ENCODE peak calls at places on chromosome 10, in four cellular contexts. T is renal cortical epithelial cell, Q is H7, O is Daoy. G is an unnamed sample.

GRCh38 chr10:78579586-78579985 is 489.2 kb upstream of the ZMIZ1 start:
- DNase-seq in T (no peak), Q (no peak), O (no peak), G (no peak)

GRCh38 chr10:118753331-118753730 is 1.4 kb downstream of the CACUL1 start:
- DNase-seq in T (no peak), Q (no peak), O (peak), G (no peak)

GRCh38 chr10:96509017-96509641 is 4.6 kb downstream of the TLL2 start:
- DNase-seq in T (peak), Q (peak), O (peak), G (no peak)

GRCh38 chr10:79397051-79397450 is 48.4 kb downstream of the ZCCHC24 start:
- DNase-seq in T (no peak), Q (no peak), O (no peak), G (no peak)

GRCh38 chr10:104223304-104223703 is 8.9 kb downstream of the CFAP43 start:
- DNase-seq in T (no peak), Q (no peak), O (no peak), G (no peak)

GRCh38 chr10:125859128-125859817 is 21.8 kb downstream of the DHX32 start:
- DNase-seq in T (peak), Q (no peak), O (no peak), G (no peak)

GRCh38 chr10:82932426-82932825 is 1057.4 kb downstream of the NRG3 start:
- DNase-seq in T (no peak), Q (no peak), O (no peak), G (no peak)

GRCh38 chr10:74669210-74669609 is 157.2 kb upstream of the KAT6B start:
- DNase-seq in T (no peak), Q (no peak), O (no peak), G (no peak)

GRCh38 chr10:124318811-124319210 is 99.9 kb downstream of the OAT start:
- DNase-seq in T (no peak), Q (no peak), O (no peak), G (no peak)

GRCh38 chr10:115857856-115858255 is 415.1 kb downstream of the GFRA1 start:
- DNase-seq in T (peak), Q (no peak), O (no peak), G (no peak)

GRCh38 chr10:50497758-50498157 is 126.0 kb downstream of the SGMS1 start:
- DNase-seq in T (peak), Q (no peak), O (peak), G (no peak)

GRCh38 chr10:99761395-99761794 is 21.0 kb upstream of the ABCC2 start:
- DNase-seq in T (no peak), Q (no peak), O (no peak), G (no peak)

GRCh38 chr10:8513155-8514147 is 459.0 kb downstream of the GATA3 start:
- DNase-seq in T (no peak), Q (peak), O (peak), G (no peak)

GRCh38 chr10:49058341-49059255 is 56.7 kb downstream of the VSTM4 start:
- DNase-seq in T (no peak), Q (no peak), O (no peak), G (no peak)

GRCh38 chr10:61984803-61985418 is 83.4 kb downstream of the ARID5B start:
- DNase-seq in T (no peak), Q (no peak), O (no peak), G (no peak)

GRCh38 chr10:89307213-89307612 is 5.4 kb downstream of the IFIT2 start:
- DNase-seq in T (no peak), Q (no peak), O (no peak), G (no peak)

GRCh38 chr10:18005781-18006456 is 54.2 kb downstream of the SLC39A12 start:
- DNase-seq in T (peak), Q (no peak), O (peak), G (no peak)

GRCh38 chr10:88672041-88672440 is 7.8 kb downstream of the LIPF start:
- DNase-seq in T (peak), Q (no peak), O (peak), G (no peak)

GRCh38 chr10:70532554-70533188 is 54.1 kb downstream of the PALD1 start:
- DNase-seq in T (no peak), Q (peak), O (no peak), G (no peak)

GRCh38 chr10:122098924-122099323 is 110.0 kb downstream of the TACC2 start:
- DNase-seq in T (no peak), Q (no peak), O (no peak), G (no peak)

GRCh38 chr10:112294169-112294568 is 11.0 kb downstream of the TECTB start:
- DNase-seq in T (no peak), Q (no peak), O (no peak), G (no peak)

GRCh38 chr10:131436467-131436866 is 124.9 kb upstream of the TCERG1L start:
- DNase-seq in T (no peak), Q (no peak), O (peak), G (no peak)

GRCh38 chr10:106082865-106083264 is 1081.6 kb downstream of the SORCS1 start:
- DNase-seq in T (no peak), Q (no peak), O (no peak), G (no peak)

GRCh38 chr10:119449760-119450461 is 92.6 kb downstream of the RGS10 start:
- DNase-seq in T (peak), Q (no peak), O (peak), G (no peak)

GRCh38 chr10:11705687-11706086 is 36.5 kb upstream of the ECHDC3 start:
- DNase-seq in T (no peak), Q (no peak), O (no peak), G (no peak)

G was measured in T-helper 1 cell.